ENCODE peak calls at places on chromosome 5, in ten cellular contexts. G is HCT116; M is epithelial cell of esophagus; X is stimulated activated naive CD4-positive, alpha-beta T cell treated with Interleukin-2 at 50 U/mL for 16 hours; H is NAMALWA; T is non-pigmented ciliary epithelial cell; W is HuH-7; O is NCI-H1694; I is mucosa of gallbladder; Y is COR-L47. L is an unnamed sample.

GRCh38 chr5:174751154-174751990 is 27.0 kb downstream of the MSX2 start:
- DNase-seq in G (no peak), M (no peak), X (no peak), H (no peak), T (no peak), W (no peak), O (no peak), I (no peak), Y (peak; percentile 75), L (no peak)

GRCh38 chr5:1245901-1246576 is 20.9 kb downstream of the SLC6A18 start:
- DNase-seq in G (no peak), M (no peak), X (no peak), H (no peak), T (no peak), W (no peak), O (no peak), I (no peak), Y (no peak), L (no peak)

GRCh38 chr5:56673171-56673570 is 142.2 kb upstream of the MAP3K1 start:
- DNase-seq in G (no peak), M (no peak), X (no peak), H (no peak), T (no peak), W (no peak), O (no peak), I (no peak), Y (no peak), L (no peak)

GRCh38 chr5:60810438-60811085 is 33.5 kb downstream of the ELOVL7 start:
- DNase-seq in G (no peak), M (peak; percentile 54), X (no peak), H (no peak), T (peak; percentile 1), W (no peak), O (no peak), I (no peak), Y (no peak), L (peak; percentile 61)

GRCh38 chr5:120447706-120448239 is 16.3 kb upstream of the PRR16 start:
- DNase-seq in G (no peak), M (peak; percentile 66), X (no peak), H (no peak), T (no peak), W (no peak), O (no peak), I (no peak), Y (peak; percentile 3), L (no peak)

GRCh38 chr5:40385544-40385943 is 294.2 kb upstream of the PTGER4 start:
- DNase-seq in G (peak; percentile 23), M (peak; percentile 91), X (no peak), H (no peak), T (peak; percentile 30), W (no peak), O (no peak), I (no peak), Y (no peak), L (no peak)

GRCh38 chr5:43227655-43228054 is 35.6 kb downstream of the NIM1K start:
- DNase-seq in G (peak; percentile 47), M (peak; percentile 59), X (no peak), H (peak; percentile 39), T (peak; percentile 36), W (peak; percentile 43), O (peak; percentile 51), I (no peak), Y (no peak), L (peak; percentile 46)

GRCh38 chr5:40258205-40258604 is 421.5 kb upstream of the PTGER4 start:
- DNase-seq in G (no peak), M (peak; percentile 42), X (no peak), H (no peak), T (no peak), W (no peak), O (no peak), I (no peak), Y (no peak), L (no peak)

GRCh38 chr5:107134931-107135330 is 535.8 kb downstream of the EFNA5 start:
- DNase-seq in G (no peak), M (peak; percentile 24), X (no peak), H (no peak), T (no peak), W (no peak), O (no peak), I (no peak), Y (no peak), L (no peak)

GRCh38 chr5:122313001-122313402 is 965 bp downstream of the SNCAIP start:
- DNase-seq in G (no peak), M (peak; percentile 20), X (no peak), H (no peak), T (no peak), W (no peak), O (no peak), I (no peak), Y (no peak), L (no peak)

GRCh38 chr5:73997936-73998335 is 371.9 kb downstream of the ARHGEF28 start:
- DNase-seq in G (no peak), M (peak; percentile 47), X (no peak), H (no peak), T (no peak), W (no peak), O (no peak), I (no peak), Y (no peak), L (no peak)

GRCh38 chr5:141525659-141526058 is 36.8 kb downstream of the PCDHGC5 start:
- DNase-seq in G (no peak), M (no peak), X (no peak), H (no peak), T (no peak), W (no peak), O (no peak), I (peak; percentile 78), Y (no peak), L (peak; percentile 13)

GRCh38 chr5:111680737-111681413 is 76.1 kb downstream of the NREP start:
- DNase-seq in G (peak; percentile 40), M (peak; percentile 97), X (no peak), H (no peak), T (peak; percentile 93), W (peak; percentile 33), O (peak; percentile 22), I (peak; percentile 81), Y (peak; percentile 60), L (peak; percentile 90)

GRCh38 chr5:154095819-154096380 is 57.1 kb downstream of the MFAP3 start:
- DNase-seq in G (no peak), M (no peak), X (no peak), H (no peak), T (no peak), W (no peak), O (no peak), I (no peak), Y (peak; percentile 94), L (no peak)

GRCh38 chr5:119166026-119166425 is 95.1 kb downstream of the DMXL1 start:
- DNase-seq in G (no peak), M (no peak), X (no peak), H (no peak), T (no peak), W (no peak), O (no peak), I (no peak), Y (no peak), L (no peak)

GRCh38 chr5:137566118-137566541 is 67.0 kb upstream of the SPOCK1 start:
- DNase-seq in G (no peak), M (no peak), X (no peak), H (no peak), T (no peak), W (no peak), O (no peak), I (no peak), Y (no peak), L (no peak)

GRCh38 chr5:4044881-4045280 is 449.2 kb downstream of the IRX1 start:
- DNase-seq in G (no peak), M (no peak), X (no peak), H (no peak), T (no peak), W (no peak), O (no peak), I (no peak), Y (no peak), L (no peak)

GRCh38 chr5:150070821-150071220 is 15.5 kb downstream of the CSF1R start:
- DNase-seq in G (no peak), M (no peak), X (no peak), H (no peak), T (no peak), W (no peak), O (no peak), I (no peak), Y (no peak), L (no peak)

GRCh38 chr5:37248387-37248969 is 698 bp downstream of the CPLANE1 start:
- DNase-seq in G (no peak), M (peak; percentile 19), X (no peak), H (no peak), T (no peak), W (no peak), O (no peak), I (no peak), Y (no peak), L (no peak)

GRCh38 chr5:18961234-18961633 is 1026.8 kb downstream of the CDH18 start:
- DNase-seq in G (no peak), M (no peak), X (no peak), H (no peak), T (no peak), W (no peak), O (no peak), I (no peak), Y (no peak), L (no peak)

GRCh38 chr5:109823597-109823996 is 133.9 kb downstream of the MAN2A1 start:
- DNase-seq in G (no peak), M (peak; percentile 83), X (no peak), H (no peak), T (peak; percentile 69), W (no peak), O (no peak), I (no peak), Y (no peak), L (no peak)

GRCh38 chr5:169142264-169142970 is 158.5 kb downstream of the SLIT3 start:
- DNase-seq in G (no peak), M (no peak), X (no peak), H (no peak), T (no peak), W (no peak), O (no peak), I (peak; percentile 46), Y (no peak), L (no peak)

GRCh38 chr5:137453476-137454080 is 45.5 kb downstream of the SPOCK1 start:
- DNase-seq in G (peak; percentile 12), M (peak; percentile 85), X (no peak), H (peak; percentile 49), T (no peak), W (no peak), O (no peak), I (peak; percentile 14), Y (no peak), L (peak; percentile 5)

GRCh38 chr5:56838409-56839039 is 23.2 kb downstream of the MAP3K1 start:
- DNase-seq in G (no peak), M (peak; percentile 62), X (no peak), H (peak; percentile 64), T (no peak), W (no peak), O (peak; percentile 58), I (no peak), Y (peak; percentile 37), L (peak; percentile 33)

GRCh38 chr5:68519135-68519534 is 303.6 kb downstream of the PIK3R1 start:
- DNase-seq in G (no peak), M (no peak), X (no peak), H (no peak), T (no peak), W (no peak), O (no peak), I (no peak), Y (no peak), L (no peak)

GRCh38 chr5:123610665-123611406 is 98.9 kb downstream of the CSNK1G3 start:
- DNase-seq in G (peak; percentile 54), M (peak; percentile 72), X (no peak), H (peak; percentile 82), T (peak; percentile 48), W (peak; percentile 13), O (peak; percentile 68), I (peak; percentile 24), Y (peak; percentile 16), L (peak; percentile 54)

GRCh38 chr5:392431-392988 is 50.5 kb upstream of the EXOC3 start:
- DNase-seq in G (peak; percentile 8), M (no peak), X (peak; percentile 82), H (peak; percentile 40), T (no peak), W (no peak), O (no peak), I (no peak), Y (no peak), L (no peak)